ENCODE peak calls at places on chromosomes 4 and X, in seven cellular contexts. K is endothelial cell, D is lung microvascular endothelial cell, O is fibroblast of lung, M is mammary epithelial cell, X is HS-5, Y is ELR. A is an unnamed sample.

GRCh38 chrX:134006484-134007161 is 21.2 kb upstream of the GPC3 start:
- DNase-seq in K (no peak), D (no peak), O (peak), M (no peak), X (no peak), Y (no peak), A (no peak)

GRCh38 chr4:40630335-40631021 is 814 bp upstream of the RBM47 start:
- DNase-seq in K (peak), D (no peak), O (no peak), M (no peak), X (no peak), Y (no peak), A (no peak)

GRCh38 chrX:1491851-1492349 is 39.2 kb upstream of the ASMTL start:
- DNase-seq in K (no peak), D (peak), O (no peak), M (no peak), X (no peak), Y (peak), A (peak)

GRCh38 chr4:72919464-72919863 is 150.1 kb downstream of the COX18 start:
- DNase-seq in K (no peak), D (no peak), O (no peak), M (no peak), X (no peak), Y (no peak), A (no peak)

GRCh38 chr4:29326816-29327215 is 1393.4 kb upstream of the PCDH7 start:
- DNase-seq in K (no peak), D (peak), O (no peak), M (peak), X (no peak), Y (peak), A (peak)

GRCh38 chr4:40552536-40552935 is 77.1 kb downstream of the RBM47 start:
- DNase-seq in K (no peak), D (no peak), O (no peak), M (no peak), X (no peak), Y (no peak), A (no peak)

GRCh38 chrX:72100051-72100755 is 31.5 kb downstream of the RTL5 start:
- DNase-seq in K (no peak), D (no peak), O (no peak), M (no peak), X (no peak), Y (no peak), A (no peak)

GRCh38 chr4:24843121-24843520 is 47.7 kb downstream of the SOD3 start:
- DNase-seq in K (no peak), D (peak), O (no peak), M (no peak), X (no peak), Y (no peak), A (peak)

GRCh38 chrX:56564182-56564885 is 907 bp downstream of the UBQLN2 start:
- DNase-seq in K (no peak), D (peak), O (peak), M (peak), X (peak), Y (peak), A (peak)

GRCh38 chrX:9539611-9540387 is 74.9 kb downstream of the TBL1X start:
- DNase-seq in K (no peak), D (no peak), O (no peak), M (no peak), X (no peak), Y (no peak), A (no peak)